ENCODE peak calls at places on chromosomes 4 and X, in nine cellular contexts. F, A, X, D, U, T, W, G and S are unnamed samples.

GRCh38 chr4:103915224-103915869 is 195.6 kb upstream of the TACR3 start:
- DNase-seq in G (no peak), U (peak), X (peak), D (no peak), A (peak), F (no peak), W (no peak), T (no peak), S (no peak)

GRCh38 chr4:65983062-65983461 is 312.8 kb upstream of the EPHA5 start:
- DNase-seq in U (no peak), W (no peak), F (no peak), X (no peak), A (no peak), D (no peak), T (no peak), G (no peak), S (no peak)

GRCh38 chrX:21745756-21746155 is 12.2 kb downstream of the SMPX start:
- DNase-seq in F (peak), D (no peak), U (peak), X (peak), A (peak), T (no peak), G (no peak), W (peak), S (no peak)

GRCh38 chr4:141713771-141714445 is 77.5 kb downstream of the IL15 start:
- DNase-seq in G (no peak), W (no peak), T (no peak), D (no peak), A (peak), U (no peak), X (peak), F (no peak), S (no peak)

GRCh38 chr4:3765271-3766206 is 646 bp upstream of the ADRA2C start:
- DNase-seq in U (peak), G (no peak), D (no peak), T (no peak), X (peak), A (peak), W (peak), F (peak), S (no peak)

GRCh38 chr4:65670331-65671031 is at the start of gene EPHA5:
- DNase-seq in A (peak), D (peak), W (peak), X (peak), F (peak), G (no peak), T (no peak), U (peak), S (peak)

GRCh38 chr4:186249785-186250739 is 15.9 kb upstream of the F11 start:
- DNase-seq in T (no peak), U (peak), G (no peak), A (peak), X (peak), F (no peak), D (no peak), W (no peak), S (peak)

GRCh38 chr4:172865531-172866127 is 303.0 kb upstream of the GALNT7 start:
- DNase-seq in U (no peak), D (no peak), T (no peak), A (no peak), F (no peak), X (no peak), G (no peak), W (no peak), S (no peak)

GRCh38 chr4:16516796-16517413 is 290.6 kb upstream of the TAPT1 start:
- DNase-seq in U (peak), F (peak), A (peak), G (no peak), W (no peak), D (no peak), X (peak), T (no peak), S (peak)

GRCh38 chr4:16140520-16141249 is 56.9 kb upstream of the PROM1 start:
- DNase-seq in W (no peak), T (no peak), A (peak), F (peak), U (peak), G (no peak), D (no peak), X (peak), S (peak)

GRCh38 chrX:36908801-36909403 is 99.3 kb upstream of the FAM47C start:
- DNase-seq in X (peak), G (no peak), W (no peak), U (peak), T (no peak), F (no peak), A (peak), D (no peak), S (no peak)

GRCh38 chr4:24615977-24616376 is 31.6 kb upstream of the DHX15 start:
- DNase-seq in G (no peak), X (no peak), W (no peak), D (no peak), A (no peak), U (no peak), T (no peak), F (no peak), S (no peak)

GRCh38 chrX:138875472-138875871 is 164.0 kb upstream of the FGF13 start:
- DNase-seq in A (no peak), X (peak), W (no peak), G (no peak), U (no peak), T (no peak), D (no peak), F (no peak), S (no peak)

GRCh38 chrX:45774961-45775360 is 574.3 kb upstream of the DIPK2B start:
- DNase-seq in D (no peak), F (no peak), A (peak), X (peak), T (no peak), G (no peak), U (no peak), W (no peak), S (no peak)

GRCh38 chr4:37392540-37393255 is 148.2 kb downstream of the NWD2 start:
- DNase-seq in X (peak), W (no peak), G (no peak), F (peak), T (no peak), D (no peak), A (no peak), U (peak), S (no peak)

GRCh38 chrX:136528645-136529315 is 3.2 kb upstream of the VGLL1 start:
- DNase-seq in G (no peak), A (no peak), X (no peak), T (no peak), D (no peak), U (peak), W (no peak), F (no peak), S (no peak)

GRCh38 chrX:129877401-129877800 is 28.6 kb upstream of the UTP14A start:
- DNase-seq in U (no peak), X (no peak), D (no peak), G (no peak), T (no peak), A (no peak), F (no peak), W (no peak), S (no peak)

GRCh38 chr4:1207603-1208265 is 35.4 kb upstream of the SPON2 start:
- DNase-seq in W (peak), T (no peak), X (peak), G (no peak), F (peak), A (peak), D (peak), U (no peak), S (peak)

GRCh38 chr4:1205641-1206298 is 33.4 kb upstream of the SPON2 start:
- DNase-seq in W (no peak), X (no peak), D (peak), A (no peak), T (no peak), F (peak), G (no peak), U (no peak), S (no peak)

GRCh38 chr4:1208266-1208961 is 36.0 kb upstream of the SPON2 start:
- DNase-seq in T (no peak), W (peak), U (no peak), X (no peak), G (no peak), F (no peak), D (peak), A (no peak), S (no peak)

GRCh38 chr4:1206299-1207156 is 34.1 kb upstream of the SPON2 start:
- DNase-seq in G (no peak), W (peak), A (no peak), X (no peak), U (no peak), D (no peak), F (peak), T (no peak), S (no peak)

GRCh38 chr4:1207157-1207470 is 34.7 kb upstream of the SPON2 start:
- DNase-seq in U (no peak), A (no peak), T (no peak), W (peak), G (no peak), F (no peak), X (no peak), D (peak), S (no peak)
- H3K27ac ChIP-seq in U (no peak), A (no peak), T (no peak), W (no peak), G (peak), F (no peak), X (no peak), D (no peak), S (no peak)

GRCh38 chr4:9804918-9805317 is 23.5 kb downstream of the DRD5 start:
- DNase-seq in G (no peak), D (no peak), W (no peak), F (no peak), A (no peak), U (no peak), T (no peak), X (peak), S (no peak)
- H3K27ac ChIP-seq in G (no peak), D (no peak), W (no peak), F (no peak), A (no peak), U (no peak), T (no peak), X (no peak), S (no peak)

GRCh38 chrX:135477576-135477975 is 42.9 kb upstream of the INTS6L start:
- DNase-seq in D (peak), W (no peak), T (no peak), X (peak), U (peak), A (peak), F (peak), G (no peak), S (no peak)

GRCh38 chrX:135481696-135482179 is 38.7 kb upstream of the INTS6L start:
- DNase-seq in F (no peak), W (no peak), A (no peak), U (no peak), T (no peak), G (no peak), D (no peak), X (no peak), S (no peak)

GRCh38 chrX:135480076-135480475 is 40.4 kb upstream of the INTS6L start:
- DNase-seq in T (no peak), D (no peak), A (no peak), F (no peak), X (no peak), G (no peak), U (no peak), W (no peak), S (no peak)

DNA sequence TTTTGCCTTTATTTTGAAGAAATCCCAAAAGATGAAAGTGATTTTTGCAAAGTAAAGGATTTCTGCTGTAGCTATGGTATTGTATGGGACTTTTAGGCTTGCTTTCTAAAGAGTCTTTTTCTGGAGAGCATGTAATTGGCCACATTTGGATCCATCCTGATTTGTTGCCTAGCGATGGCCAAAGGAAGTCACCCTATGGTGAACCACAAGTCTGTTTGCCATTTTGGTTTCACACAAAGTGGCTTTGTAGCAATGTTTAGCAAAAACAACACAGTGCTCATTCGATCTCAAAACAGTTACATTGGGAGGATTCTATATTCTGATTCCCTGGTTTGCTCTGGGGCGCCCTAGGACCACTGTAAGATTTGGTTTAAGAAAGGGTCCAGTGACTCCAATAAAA is 44.1 kb upstream of the INTS6L start:
- DNase-seq in D (no peak), F (no peak), T (no peak), W (no peak), A (no peak), G (no peak), X (no peak), U (no peak), S (no peak)
- H3K27ac ChIP-seq in D (no peak), F (no peak), T (no peak), W (no peak), A (no peak), G (no peak), X (no peak), U (no peak), S (no peak)

GRCh38 chr4:29310252-29310651 is 1409.9 kb upstream of the PCDH7 start:
- DNase-seq in F (no peak), T (no peak), W (no peak), A (no peak), D (no peak), G (no peak), U (no peak), X (no peak), S (no peak)

GRCh38 chr4:29307755-29308154 is 1412.4 kb upstream of the PCDH7 start:
- DNase-seq in U (no peak), F (no peak), W (no peak), D (no peak), A (no peak), X (no peak), G (no peak), T (no peak), S (no peak)

GRCh38 chr4:29311231-29311630 is 1408.9 kb upstream of the PCDH7 start:
- DNase-seq in X (no peak), U (no peak), A (peak), T (no peak), F (no peak), W (no peak), G (no peak), D (no peak), S (no peak)

GRCh38 chr4:29307256-29307655 is 1412.9 kb upstream of the PCDH7 start:
- DNase-seq in G (no peak), T (no peak), W (no peak), F (no peak), D (no peak), X (no peak), A (no peak), U (no peak), S (no peak)

GRCh38 chr4:29309050-29309449 is 1411.1 kb upstream of the PCDH7 start:
- DNase-seq in T (no peak), D (no peak), W (no peak), A (peak), X (peak), U (no peak), F (no peak), G (no peak), S (peak)
- H3K27ac ChIP-seq in T (no peak), D (no peak), W (no peak), A (no peak), X (no peak), U (no peak), F (no peak), G (no peak), S (no peak)

GRCh38 chrX:81528041-81528440 is 326.1 kb downstream of the SH3BGRL start:
- DNase-seq in D (no peak), T (no peak), U (no peak), X (no peak), A (no peak), G (no peak), W (no peak), F (no peak), S (no peak)
- H3K27ac ChIP-seq in D (no peak), T (no peak), U (no peak), X (no peak), A (no peak), G (no peak), W (no peak), F (no peak), S (no peak)

DNA sequence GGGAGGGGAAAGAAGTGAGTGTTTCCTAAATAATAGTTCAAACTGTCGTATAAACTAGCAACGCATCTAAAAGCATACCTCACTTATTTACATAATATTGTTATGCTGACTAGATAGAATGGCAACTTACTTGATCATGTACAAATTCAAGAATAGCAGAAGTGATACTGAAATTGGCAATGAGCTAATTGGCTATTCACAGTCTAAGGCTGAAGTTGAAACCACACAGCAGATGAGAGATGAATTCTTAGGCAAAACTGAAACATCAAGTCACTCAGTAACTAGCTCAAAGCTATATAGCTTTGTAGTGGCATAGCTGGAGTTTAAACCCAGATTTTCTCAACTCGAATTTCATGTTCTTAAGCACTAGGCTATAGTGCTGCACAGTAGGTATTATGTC is 263.5 kb downstream of the NKX6-1 start:
- DNase-seq in X (no peak), D (no peak), G (no peak), W (no peak), U (no peak), A (no peak), T (no peak), F (no peak), S (no peak)
- H3K27ac ChIP-seq in X (no peak), D (no peak), G (no peak), W (no peak), U (no peak), A (no peak), T (no peak), F (no peak), S (no peak)

GRCh38 chr4:168097161-168097560 is 4.8 kb downstream of the ANXA10 start:
- DNase-seq in W (no peak), A (no peak), G (no peak), D (no peak), X (peak), F (no peak), U (no peak), T (no peak), S (no peak)
- H3K27ac ChIP-seq in W (no peak), A (no peak), G (no peak), D (no peak), X (no peak), F (no peak), U (no peak), T (no peak), S (no peak)